ENCODE peak calls at places on chromosomes 11 and 22, in ten cellular contexts. J, U, D, B, T, S, M, Q, N and Z are unnamed samples.

GRCh38 chr11:121595717-121596156 is 143.0 kb upstream of the SORL1-AS1 start:
- DNase-seq in J (peak; percentile 94), U (peak; percentile 96), D (peak; percentile 61), B (no peak), T (peak; percentile 100), S (peak; percentile 99), M (peak; percentile 67), Q (no peak), N (peak; percentile 76), Z (peak; percentile 92)

GRCh38 chr11:74460481-74461154 is 6.7 kb downstream of the KCNE3 start:
- DNase-seq in J (peak; percentile 57), U (peak; percentile 9), D (no peak), B (no peak), T (peak; percentile 51), S (peak; percentile 34), M (no peak), Q (no peak), N (no peak), Z (no peak)

GRCh38 chr11:12007769-12008737 is at the start of gene DKK3:
- DNase-seq in J (no peak), U (peak; percentile 88), D (no peak), B (no peak), T (peak; percentile 34), S (no peak), M (no peak), Q (peak; percentile 43), N (peak; percentile 79), Z (peak; percentile 56)

GRCh38 chr22:37260396-37260795 is 16.3 kb upstream of the RAC2 start:
- DNase-seq in J (no peak), U (no peak), D (no peak), B (no peak), T (no peak), S (no peak), M (peak; percentile 13), Q (no peak), N (peak; percentile 23), Z (no peak)

GRCh38 chr11:114149689-114150407 is 90.3 kb downstream of the ZBTB16 start:
- DNase-seq in J (no peak), U (no peak), D (no peak), B (no peak), T (no peak), S (no peak), M (no peak), Q (no peak), N (no peak), Z (no peak)

GRCh38 chr11:132242662-132243061 is 872.2 kb downstream of the NTM start:
- DNase-seq in J (no peak), U (no peak), D (no peak), B (no peak), T (no peak), S (no peak), M (no peak), Q (no peak), N (no peak), Z (no peak)

GRCh38 chr22:49367016-49367697 is 460.5 kb downstream of the BRD1 start:
- DNase-seq in J (peak; percentile 39), U (no peak), D (peak; percentile 22), B (no peak), T (no peak), S (no peak), M (no peak), Q (no peak), N (peak; percentile 54), Z (peak; percentile 54)

GRCh38 chr22:38417252-38418060 is 37.5 kb downstream of the KCNJ4 start:
- DNase-seq in J (peak; percentile 24), U (no peak), D (no peak), B (no peak), T (no peak), S (no peak), M (peak; percentile 22), Q (no peak), N (peak; percentile 71), Z (no peak)

GRCh38 chr11:73439002-73439843 is 63.0 kb downstream of the RELT start:
- DNase-seq in J (no peak), U (no peak), D (no peak), B (no peak), T (peak; percentile 22), S (no peak), M (no peak), Q (no peak), N (no peak), Z (no peak)

GRCh38 chr11:14783788-14784187 is 108.2 kb downstream of the CYP2R1 start:
- DNase-seq in J (no peak), U (no peak), D (no peak), B (no peak), T (no peak), S (no peak), M (no peak), Q (no peak), N (no peak), Z (no peak)

GRCh38 chr11:111459506-111460270 is 52.5 kb downstream of the BTG4 start:
- DNase-seq in J (no peak), U (no peak), D (no peak), B (no peak), T (no peak), S (no peak), M (no peak), Q (no peak), N (no peak), Z (no peak)

GRCh38 chr11:2599561-2600189 is 100.1 kb downstream of the KCNQ1OT1 start:
- DNase-seq in J (no peak), U (no peak), D (no peak), B (no peak), T (no peak), S (peak; percentile 17), M (no peak), Q (no peak), N (no peak), Z (no peak)

GRCh38 chr11:59965424-59965823 is 1.6 kb downstream of the OOSP4A start:
- DNase-seq in J (no peak), U (no peak), D (no peak), B (no peak), T (no peak), S (no peak), M (no peak), Q (no peak), N (no peak), Z (no peak)

GRCh38 chr11:103807806-103808205 is 228.6 kb upstream of the DDI1 start:
- DNase-seq in J (no peak), U (peak; percentile 52), D (no peak), B (no peak), T (peak; percentile 52), S (no peak), M (no peak), Q (no peak), N (no peak), Z (no peak)

GRCh38 chr11:103811870-103812509 is 224.4 kb upstream of the DDI1 start:
- DNase-seq in J (no peak), U (no peak), D (no peak), B (no peak), T (no peak), S (no peak), M (no peak), Q (no peak), N (no peak), Z (no peak)

GRCh38 chr11:103805688-103806009 is 230.8 kb upstream of the DDI1 start:
- DNase-seq in J (no peak), U (no peak), D (no peak), B (no peak), T (no peak), S (no peak), M (no peak), Q (no peak), N (no peak), Z (no peak)

GRCh38 chr11:103806130-103806900 is 230.1 kb upstream of the DDI1 start:
- DNase-seq in J (no peak), U (peak; percentile 67), D (no peak), B (no peak), T (peak; percentile 93), S (peak; percentile 66), M (no peak), Q (no peak), N (no peak), Z (peak; percentile 12)

GRCh38 chr11:103808246-103808645 is 228.2 kb upstream of the DDI1 start:
- DNase-seq in J (no peak), U (no peak), D (no peak), B (no peak), T (peak; percentile 27), S (no peak), M (no peak), Q (no peak), N (no peak), Z (no peak)
- H3K9me3 ChIP-seq in J (no peaks in the 10 kb centered on the region), U (no peaks in the 10 kb centered on the region), D (no peaks in the 10 kb centered on the region), B (no peaks in the 10 kb centered on the region), T (no peaks in the 10 kb centered on the region), S (no peaks in the 10 kb centered on the region), M (no peaks in the 10 kb centered on the region), Q (no peaks in the 10 kb centered on the region), N (no peaks in the 10 kb centered on the region), Z (no peaks in the 10 kb centered on the region)

DNA sequence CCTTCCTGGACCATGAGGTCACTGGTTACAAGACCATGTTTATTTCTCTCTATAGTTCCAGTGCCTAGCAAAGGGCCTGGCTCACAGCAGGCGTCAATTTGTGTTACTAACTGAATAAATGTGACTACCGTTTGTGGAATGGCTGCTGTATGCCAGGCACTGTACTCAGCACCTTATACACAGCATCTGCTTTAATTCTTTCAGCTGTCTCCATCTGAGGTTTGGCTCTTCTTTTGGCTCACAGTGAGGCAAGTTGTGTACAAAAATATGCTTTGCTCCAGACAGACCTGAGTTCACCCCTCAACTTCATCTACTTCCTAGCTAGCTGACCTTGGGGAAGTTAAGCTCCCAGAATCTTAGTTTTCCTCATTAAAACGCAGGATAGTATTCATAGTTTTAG is 75.3 kb upstream of the PHOX2A start:
- DNase-seq in J (no peak), U (no peak), D (no peak), B (no peak), T (no peak), S (no peak), M (no peak), Q (no peak), N (no peak), Z (no peak)
- H3K36me3 ChIP-seq in J (no peaks in the 10 kb centered on the region), U (peaks cover 2% of the 10 kb centered on the region), D (no peaks in the 10 kb centered on the region), B (no peaks in the 10 kb centered on the region), T (peaks cover 8% of the 10 kb centered on the region), S (peaks cover 14% of the 10 kb centered on the region), M (peaks cover 52% of the 10 kb centered on the region), Q (no peaks in the 10 kb centered on the region), N (peaks cover 2% of the 10 kb centered on the region), Z (peaks cover 7% of the 10 kb centered on the region)

GRCh38 chr11:109421981-109422590 is at the start of gene C11orf87:
- DNase-seq in J (no peak), U (no peak), D (no peak), B (no peak), T (no peak), S (no peak), M (peak; percentile 33), Q (peak; percentile 17), N (no peak), Z (peak; percentile 38)
- H3K4me3 ChIP-seq in J (no peak within 1 kb of the TSS), U (peak within 1 kb of the TSS; percentile 44), D (no peak within 1 kb of the TSS), B (no peak within 1 kb of the TSS), T (peak within 1 kb of the TSS; percentile 40), S (no peak within 1 kb of the TSS), M (peak within 1 kb of the TSS; percentile 16), Q (peak within 1 kb of the TSS; percentile 75), N (no peak within 1 kb of the TSS), Z (peak within 1 kb of the TSS; percentile 46)

GRCh38 chr11:78298216-78298860 is 109.6 kb downstream of the USP35 start:
- DNase-seq in J (no peak), U (no peak), D (no peak), B (no peak), T (peak; percentile 41), S (no peak), M (no peak), Q (peak; percentile 26), N (no peak), Z (no peak)
- H3K9me3 ChIP-seq in J (peaks cover 5% of the 10 kb centered on the region), U (no peaks in the 10 kb centered on the region), D (no peaks in the 10 kb centered on the region), B (no peaks in the 10 kb centered on the region), T (no peaks in the 10 kb centered on the region), S (no peaks in the 10 kb centered on the region), M (no peaks in the 10 kb centered on the region), Q (peaks cover 1% of the 10 kb centered on the region), N (no peaks in the 10 kb centered on the region), Z (no peaks in the 10 kb centered on the region)